ENCODE peak calls at places on chromosomes 13 and 19, in six cellular contexts. A is neuronal stem cell, S is H9, I is IMR-90, W is H1, R is trophoblast cell. T is an unnamed sample.

GRCh38 chr13:54078271-54078670 is 1049.7 kb downstream of the OLFM4 start:
- DNase-seq in I (no peak), W (no peak), R (no peak), A (no peak), S (no peak), T (no peak)

GRCh38 chr13:110625771-110626321 is 10.5 kb downstream of the NAXD start:
- DNase-seq in A (no peak), I (no peak), R (no peak), W (no peak), S (no peak), T (no peak)

GRCh38 chr19:53365134-53365898 is at the start of gene ZNF525:
- DNase-seq in R (peak), W (peak), A (peak), S (peak), I (peak), T (peak)

GRCh38 chr19:36125557-36125956 is 10.3 kb downstream of the TBCB start:
- DNase-seq in I (no peak), W (no peak), S (no peak), R (no peak), A (no peak), T (no peak)

GRCh38 chr19:5628919-5629481 is 6.1 kb downstream of the SAFB start:
- DNase-seq in I (no peak), A (no peak), R (no peak), S (no peak), W (no peak), T (no peak)

GRCh38 chr13:46749951-46750350 is 47.0 kb downstream of the ESD start:
- DNase-seq in W (no peak), R (no peak), A (no peak), S (no peak), I (peak), T (no peak)

GRCh38 chr13:98576963-98577822 is at the start of gene STK24:
- DNase-seq in R (peak), I (peak), A (peak), W (peak), S (peak), T (peak)

GRCh38 chr19:11894851-11895250 is 7.3 kb downstream of the ZNF69 start:
- DNase-seq in R (peak), W (no peak), S (no peak), A (no peak), I (no peak), T (no peak)

GRCh38 chr19:28519950-28520861 is 692.7 kb downstream of the UQCRFS1 start:
- DNase-seq in I (no peak), A (no peak), S (no peak), W (peak), R (no peak), T (no peak)

GRCh38 chr13:75699062-75699461 is 62.9 kb downstream of the LMO7 start:
- DNase-seq in R (no peak), S (no peak), W (no peak), I (no peak), A (no peak), T (no peak)

GRCh38 chr19:5693195-5694166 is 3.4 kb downstream of the RPL36 start:
- DNase-seq in W (no peak), I (no peak), A (no peak), S (peak), R (peak), T (no peak)

GRCh38 chr13:111900390-111901180 is 166.4 kb upstream of the SOX1 start:
- DNase-seq in A (no peak), I (no peak), S (peak), R (no peak), W (peak), T (peak)

GRCh38 chr19:10557603-10558197 is 8.1 kb downstream of the KRI1 start:
- DNase-seq in S (no peak), R (no peak), A (no peak), W (no peak), I (no peak), T (no peak)

GRCh38 chr13:22800726-22801401 is 379.9 kb upstream of the SGCG start:
- DNase-seq in A (no peak), I (peak), S (no peak), W (no peak), R (peak), T (no peak)

GRCh38 chr19:1000095-1000494 is at the start of gene GRIN3B:
- DNase-seq in I (peak), A (peak), S (peak), R (peak), W (peak), T (peak)

GRCh38 chr13:73076013-73076412 is 17.2 kb downstream of the KLF5 start:
- DNase-seq in I (peak), W (no peak), S (no peak), A (no peak), R (no peak), T (no peak)

GRCh38 chr19:40443930-40444180 is 280 bp downstream of the SERTAD3 start:
- DNase-seq in S (no peak), W (no peak), A (peak), R (no peak), I (no peak), T (no peak)

GRCh38 chr13:23175920-23176319 is 4.9 kb upstream of the SGCG start:
- DNase-seq in S (no peak), I (peak), R (no peak), A (no peak), W (no peak), T (no peak)

GRCh38 chr13:34031629-34032028 is 213.7 kb downstream of the RFC3 start:
- DNase-seq in S (no peak), I (no peak), A (no peak), W (no peak), R (no peak), T (no peak)

GRCh38 chr19:8610041-8610927 is at the start of gene ADAMTS10:
- DNase-seq in R (no peak), W (peak), I (peak), A (no peak), S (peak), T (no peak)

GRCh38 chr13:75935805-75936204 is 299.7 kb downstream of the LMO7 start:
- DNase-seq in S (peak), R (no peak), A (no peak), I (no peak), W (no peak), T (no peak)

GRCh38 chr13:78317030-78317429 is 286.3 kb downstream of the POU4F1 start:
- DNase-seq in A (peak), I (no peak), S (no peak), W (no peak), R (no peak), T (no peak)

GRCh38 chr13:43232866-43233265 is 209.5 kb downstream of the DNAJC15 start:
- DNase-seq in R (no peak), A (no peak), I (peak), S (no peak), W (no peak), T (peak)

GRCh38 chr13:80379245-80379644 is 38.3 kb upstream of the SPRY2 start:
- DNase-seq in S (no peak), W (no peak), R (no peak), I (peak), A (no peak), T (peak)

GRCh38 chr19:50318438-50318837 is 10.7 kb downstream of the KCNC3 start:
- DNase-seq in I (no peak), S (no peak), W (no peak), A (no peak), R (no peak), T (no peak)

GRCh38 chr19:50317115-50317514 is 12.1 kb downstream of the KCNC3 start:
- DNase-seq in W (no peak), R (no peak), A (no peak), I (no peak), S (no peak), T (no peak)

GRCh38 chr19:50313812-50314536 is 15.2 kb downstream of the KCNC3 start:
- DNase-seq in A (no peak), I (no peak), W (peak), R (no peak), S (peak), T (no peak)

GRCh38 chr19:50314724-50315700 is 14.2 kb downstream of the KCNC3 start:
- DNase-seq in W (peak), S (peak), I (no peak), R (no peak), A (no peak), T (no peak)

GRCh38 chr19:50315773-50316448 is 13.3 kb downstream of the KCNC3 start:
- DNase-seq in I (no peak), S (peak), A (no peak), W (peak), R (no peak), T (no peak)
- H4K8ac ChIP-seq in I (no peak), S (no peak), A (peak), W (peak), R (peak), T (no peak)

DNA sequence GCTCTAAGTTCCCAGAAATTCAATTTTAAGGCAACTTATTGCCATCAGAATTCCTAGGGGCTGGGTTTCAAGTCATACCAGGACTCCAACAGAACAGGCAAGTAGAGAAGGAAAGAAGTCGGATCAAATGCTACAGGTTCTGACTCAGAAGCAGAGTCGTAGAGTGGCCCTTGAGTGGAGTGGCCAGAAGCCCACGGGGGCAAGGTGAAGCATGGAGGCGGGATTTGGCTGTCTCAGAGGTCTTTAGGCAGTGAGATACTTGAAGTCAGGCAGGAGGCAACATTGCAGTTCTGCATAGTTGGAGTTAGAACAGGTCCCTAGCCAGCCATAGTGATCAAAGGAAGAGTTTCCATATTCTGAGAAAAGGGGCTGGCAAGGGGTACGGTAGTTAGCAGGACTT is 111.6 kb downstream of the NHLRC3 start:
- DNase-seq in I (no peak), S (no peak), A (no peak), R (no peak), W (no peak), T (no peak)
- H4K91ac ChIP-seq in I (no peak), S (no peak), A (no peak), R (no peak), W (no peak), T (no peak)

GRCh38 chr19:18433039-18433691 is 4.8 kb downstream of the ISYNA1 start:
- DNase-seq in S (peak), A (no peak), I (no peak), R (no peak), W (peak), T (peak)
- H3K18ac ChIP-seq in S (peak), A (peak), I (no peak), R (peak), W (peak), T (peak)

DNA sequence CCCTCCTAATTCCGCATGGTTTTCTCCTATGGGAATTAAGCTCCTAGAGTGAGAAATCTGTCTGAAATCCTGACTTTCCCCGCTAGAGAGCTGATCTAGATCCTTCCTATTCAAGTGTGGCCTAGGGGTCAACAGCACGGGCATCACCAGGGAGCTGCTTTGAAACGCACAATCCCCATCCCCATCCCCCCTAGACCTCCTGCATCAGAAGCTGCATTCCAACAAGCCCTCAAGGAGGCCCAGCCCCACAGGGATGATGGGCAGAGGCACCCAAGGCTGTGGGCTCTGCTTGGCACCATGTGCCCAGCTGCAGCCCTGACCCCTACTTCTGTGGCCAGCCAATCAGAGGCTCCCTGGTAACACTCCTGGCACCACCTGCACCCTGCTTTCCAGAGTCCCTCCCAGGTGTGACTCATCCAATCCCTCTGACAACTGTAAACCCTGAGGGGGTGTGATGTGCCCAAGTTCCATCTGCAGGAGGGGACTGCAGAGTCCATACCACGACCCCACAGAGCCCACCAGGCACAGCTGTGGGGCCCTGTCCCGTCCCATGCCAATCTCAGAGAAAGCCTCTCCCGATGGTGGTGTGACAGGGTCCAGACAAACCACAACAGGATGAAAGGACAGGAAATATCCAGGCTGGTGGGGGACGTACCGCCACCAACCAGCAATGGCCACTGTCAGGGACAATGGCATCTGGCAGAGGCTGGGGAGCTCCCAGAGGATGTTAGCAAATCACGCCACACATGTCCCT is 19.8 kb upstream of the SLC35E1 start:
- DNase-seq in I (peak), R (no peak), A (no peak), W (no peak), S (no peak), T (no peak)
- H4K8ac ChIP-seq in I (no peak), R (no peak), A (no peak), W (no peak), S (no peak), T (no peak)

DNA sequence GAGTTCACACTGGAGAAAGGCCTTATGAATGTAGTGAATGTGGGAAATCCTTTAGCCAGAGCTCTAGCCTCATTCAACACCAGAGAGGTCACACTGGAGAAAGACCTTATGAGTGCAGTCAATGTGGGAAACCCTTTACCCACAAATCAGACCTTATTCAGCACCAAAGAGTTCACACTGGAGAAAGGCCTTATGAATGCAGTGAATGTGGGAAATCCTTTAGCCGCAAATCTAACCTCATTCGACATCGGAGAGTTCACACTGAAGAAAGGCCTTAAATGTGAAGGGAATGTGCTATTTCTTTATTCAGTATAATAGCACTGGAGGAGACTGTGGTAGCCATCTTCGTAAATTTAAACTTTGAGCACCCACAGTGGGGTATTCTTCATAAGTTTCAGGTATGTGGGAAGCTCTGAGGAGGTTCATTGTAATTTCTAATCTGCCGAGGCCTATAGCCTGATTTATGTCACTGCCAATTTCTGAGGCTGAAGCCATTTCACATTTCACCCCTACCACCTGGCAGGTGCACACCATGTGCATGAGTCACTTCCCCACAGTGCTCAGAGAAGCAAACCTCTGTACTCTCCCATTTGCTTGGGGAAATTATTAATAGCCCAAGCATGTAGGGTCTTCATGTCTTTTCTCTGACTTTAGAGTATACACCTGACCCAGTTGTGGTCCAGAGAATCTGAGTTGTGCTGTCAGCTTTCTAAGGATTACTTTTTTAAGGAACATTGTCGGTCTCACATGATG is 6.4 kb downstream of the ZNF551 start:
- DNase-seq in I (no peak), A (no peak), W (no peak), S (peak), R (peak), T (no peak)
- H4K91ac ChIP-seq in I (no peak), A (no peak), W (no peak), S (no peak), R (no peak), T (no peak)

GRCh38 chr13:52452470-52452869 is 2.0 kb upstream of the VPS36 start:
- DNase-seq in W (no peak), R (no peak), A (no peak), S (no peak), I (no peak), T (no peak)

GRCh38 chr13:52455677-52456041 is 381 bp downstream of the CKAP2 start:
- DNase-seq in W (peak), I (peak), S (peak), R (peak), A (peak), T (peak)

GRCh38 chr13:52450793-52451116 is 321 bp upstream of the VPS36 start:
- DNase-seq in W (no peak), R (no peak), A (no peak), I (no peak), S (no peak), T (no peak)

GRCh38 chr13:52454459-52454824 is 836 bp upstream of the CKAP2 start:
- DNase-seq in A (no peak), W (no peak), R (no peak), S (peak), I (peak), T (peak)

DNA sequence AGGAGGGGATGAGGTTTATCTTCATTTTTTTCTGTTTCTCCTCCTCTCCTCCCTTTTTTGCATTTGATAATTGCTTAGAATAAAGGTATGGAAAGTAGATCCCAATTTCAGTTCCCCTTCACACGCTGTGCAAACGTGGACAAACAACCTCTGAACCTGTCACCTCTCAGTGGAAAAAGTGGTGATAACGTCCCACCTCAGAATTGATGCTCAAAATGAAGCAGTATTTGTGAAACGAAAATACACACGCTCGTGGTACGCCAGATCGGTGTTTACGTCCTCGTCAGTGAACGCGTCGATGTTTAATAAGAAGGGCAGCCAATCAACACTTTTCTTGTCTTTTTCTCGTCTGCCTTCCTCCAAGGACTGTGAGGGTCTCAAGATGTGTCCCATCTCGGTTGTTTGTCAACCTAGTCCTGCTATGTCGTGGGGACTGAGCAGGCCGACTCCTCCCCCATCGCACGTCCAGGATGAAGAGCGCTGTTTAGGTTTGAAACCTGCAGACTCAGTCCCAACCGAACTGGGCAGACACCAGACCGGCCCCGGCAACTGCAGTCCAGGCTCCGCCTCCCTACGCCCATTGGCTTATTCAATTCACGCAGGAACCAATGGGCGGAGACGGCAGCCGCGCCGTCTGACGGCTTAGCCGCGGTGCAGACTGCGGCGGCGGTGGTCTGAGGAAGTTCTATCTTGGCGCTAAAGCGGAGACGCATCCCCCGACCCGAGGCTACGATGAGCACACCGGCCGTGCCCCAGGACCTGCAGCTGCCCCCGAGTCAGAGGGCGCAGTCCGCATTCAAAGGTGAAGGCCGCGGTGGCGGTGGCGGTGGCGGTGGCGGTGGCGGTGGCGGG is at the start of gene CKAP2:
- DNase-seq in S (peak), A (peak), R (peak), W (peak), I (peak), T (peak)
- H3K18ac ChIP-seq in S (peak), A (peak), R (peak), W (peak), I (peak), T (peak)

GRCh38 chr13:30156826-30157615 is 150.3 kb downstream of the KATNAL1 start:
- DNase-seq in S (no peak), R (no peak), A (no peak), W (no peak), I (no peak), T (no peak)
- H4K8ac ChIP-seq in S (no peak), R (peak), A (no peak), W (no peak), I (no peak), T (no peak)

GRCh38 chr19:30566681-30567420 is 194.7 kb downstream of the ZNF536 start:
- DNase-seq in W (no peak), S (no peak), A (no peak), R (no peak), I (no peak), T (no peak)
- H4K91ac ChIP-seq in W (peak), S (no peak), A (no peak), R (no peak), I (no peak), T (no peak)